ENCODE peak calls at places on chromosomes 7 and 10, in six cellular contexts. One of them, this sample, is unnamed.

GRCh38 chr7:67470256-67470751 is 473.7 kb downstream of the TYW1 start:
- DNase-seq in brain microvascular endothelial cell: no peak
- DNase-seq in stimulated activated CD8-positive, alpha-beta memory T cell treated with anti-CD3 and anti-CD28 coated beads, Interleukin-4, amount 100 ng/mL, for 4 hours: no peak
- DNase-seq in RWPE1: no peak
- DNase-seq in AG04450: no peak
- DNase-seq in neural crest cell: peak
- DNase-seq in this sample: no peak

GRCh38 chr10:17665742-17666141 is 21.8 kb downstream of the STAM start:
- DNase-seq in brain microvascular endothelial cell: peak
- DNase-seq in stimulated activated CD8-positive, alpha-beta memory T cell treated with anti-CD3 and anti-CD28 coated beads, Interleukin-4, amount 100 ng/mL, for 4 hours: no peak
- DNase-seq in RWPE1: peak
- DNase-seq in AG04450: peak
- DNase-seq in neural crest cell: no peak
- DNase-seq in this sample: no peak

GRCh38 chr10:82310839-82311238 is 435.8 kb downstream of the NRG3 start:
- DNase-seq in brain microvascular endothelial cell: no peak
- DNase-seq in stimulated activated CD8-positive, alpha-beta memory T cell treated with anti-CD3 and anti-CD28 coated beads, Interleukin-4, amount 100 ng/mL, for 4 hours: no peak
- DNase-seq in RWPE1: no peak
- DNase-seq in AG04450: no peak
- DNase-seq in neural crest cell: no peak
- DNase-seq in this sample: no peak

GRCh38 chr10:5618042-5618441 is 48.4 kb downstream of the ASB13 start:
- DNase-seq in brain microvascular endothelial cell: no peak
- DNase-seq in stimulated activated CD8-positive, alpha-beta memory T cell treated with anti-CD3 and anti-CD28 coated beads, Interleukin-4, amount 100 ng/mL, for 4 hours: no peak
- DNase-seq in RWPE1: no peak
- DNase-seq in AG04450: no peak
- DNase-seq in neural crest cell: no peak
- DNase-seq in this sample: no peak

GRCh38 chr10:1673568-1674345 is 63.6 kb downstream of the ADARB2 start:
- DNase-seq in brain microvascular endothelial cell: no peak
- DNase-seq in stimulated activated CD8-positive, alpha-beta memory T cell treated with anti-CD3 and anti-CD28 coated beads, Interleukin-4, amount 100 ng/mL, for 4 hours: no peak
- DNase-seq in RWPE1: no peak
- DNase-seq in AG04450: no peak
- DNase-seq in neural crest cell: no peak
- DNase-seq in this sample: no peak

GRCh38 chr10:115004236-115004862 is 66.4 kb downstream of the TRUB1 start:
- DNase-seq in brain microvascular endothelial cell: no peak
- DNase-seq in stimulated activated CD8-positive, alpha-beta memory T cell treated with anti-CD3 and anti-CD28 coated beads, Interleukin-4, amount 100 ng/mL, for 4 hours: no peak
- DNase-seq in RWPE1: no peak
- DNase-seq in AG04450: no peak
- DNase-seq in neural crest cell: no peak
- DNase-seq in this sample: no peak

GRCh38 chr10:122475581-122475980 is 14.2 kb downstream of the HTRA1 start:
- DNase-seq in brain microvascular endothelial cell: no peak
- DNase-seq in stimulated activated CD8-positive, alpha-beta memory T cell treated with anti-CD3 and anti-CD28 coated beads, Interleukin-4, amount 100 ng/mL, for 4 hours: no peak
- DNase-seq in RWPE1: peak
- DNase-seq in AG04450: no peak
- DNase-seq in neural crest cell: no peak
- DNase-seq in this sample: no peak

GRCh38 chr10:127085957-127086356 is 110.4 kb downstream of the INSYN2A start:
- DNase-seq in brain microvascular endothelial cell: no peak
- DNase-seq in stimulated activated CD8-positive, alpha-beta memory T cell treated with anti-CD3 and anti-CD28 coated beads, Interleukin-4, amount 100 ng/mL, for 4 hours: no peak
- DNase-seq in RWPE1: no peak
- DNase-seq in AG04450: no peak
- DNase-seq in neural crest cell: no peak
- DNase-seq in this sample: no peak

GRCh38 chr10:124597677-124598165 is 136.1 kb downstream of the LHPP start:
- DNase-seq in brain microvascular endothelial cell: no peak
- DNase-seq in stimulated activated CD8-positive, alpha-beta memory T cell treated with anti-CD3 and anti-CD28 coated beads, Interleukin-4, amount 100 ng/mL, for 4 hours: no peak
- DNase-seq in RWPE1: no peak
- DNase-seq in AG04450: no peak
- DNase-seq in neural crest cell: no peak
- DNase-seq in this sample: no peak

GRCh38 chr7:66627876-66628360 is 763 bp upstream of the KCTD7 start:
- DNase-seq in brain microvascular endothelial cell: no peak
- DNase-seq in stimulated activated CD8-positive, alpha-beta memory T cell treated with anti-CD3 and anti-CD28 coated beads, Interleukin-4, amount 100 ng/mL, for 4 hours: no peak
- DNase-seq in RWPE1: no peak
- DNase-seq in AG04450: no peak
- DNase-seq in neural crest cell: no peak
- DNase-seq in this sample: no peak

GRCh38 chr7:80889525-80889924 is 29.3 kb downstream of the SEMA3C start:
- DNase-seq in brain microvascular endothelial cell: no peak
- DNase-seq in stimulated activated CD8-positive, alpha-beta memory T cell treated with anti-CD3 and anti-CD28 coated beads, Interleukin-4, amount 100 ng/mL, for 4 hours: no peak
- DNase-seq in RWPE1: no peak
- DNase-seq in AG04450: no peak
- DNase-seq in neural crest cell: no peak
- DNase-seq in this sample: no peak

GRCh38 chr10:70892631-70893030 is 4.3 kb upstream of the PCBD1 start:
- DNase-seq in brain microvascular endothelial cell: no peak
- DNase-seq in stimulated activated CD8-positive, alpha-beta memory T cell treated with anti-CD3 and anti-CD28 coated beads, Interleukin-4, amount 100 ng/mL, for 4 hours: no peak
- DNase-seq in RWPE1: no peak
- DNase-seq in AG04450: no peak
- DNase-seq in neural crest cell: no peak
- DNase-seq in this sample: no peak

GRCh38 chr7:76037310-76037709 is 10.5 kb downstream of the STYXL1 start:
- DNase-seq in brain microvascular endothelial cell: peak
- DNase-seq in stimulated activated CD8-positive, alpha-beta memory T cell treated with anti-CD3 and anti-CD28 coated beads, Interleukin-4, amount 100 ng/mL, for 4 hours: no peak
- DNase-seq in RWPE1: no peak
- DNase-seq in AG04450: peak
- DNase-seq in neural crest cell: no peak
- DNase-seq in this sample: no peak

GRCh38 chr7:33982425-33982786 is 77.1 kb downstream of the BMPER start:
- DNase-seq in brain microvascular endothelial cell: peak
- DNase-seq in stimulated activated CD8-positive, alpha-beta memory T cell treated with anti-CD3 and anti-CD28 coated beads, Interleukin-4, amount 100 ng/mL, for 4 hours: no peak
- DNase-seq in RWPE1: no peak
- DNase-seq in AG04450: no peak
- DNase-seq in neural crest cell: no peak
- DNase-seq in this sample: no peak

GRCh38 chr10:94210465-94211186 is 152.1 kb downstream of the NOC3L start:
- DNase-seq in brain microvascular endothelial cell: no peak
- DNase-seq in stimulated activated CD8-positive, alpha-beta memory T cell treated with anti-CD3 and anti-CD28 coated beads, Interleukin-4, amount 100 ng/mL, for 4 hours: no peak
- DNase-seq in RWPE1: no peak
- DNase-seq in AG04450: no peak
- DNase-seq in neural crest cell: no peak
- DNase-seq in this sample: no peak

GRCh38 chr10:132690821-132691610 is 94.9 kb downstream of the NKX6-2 start:
- DNase-seq in brain microvascular endothelial cell: no peak
- DNase-seq in stimulated activated CD8-positive, alpha-beta memory T cell treated with anti-CD3 and anti-CD28 coated beads, Interleukin-4, amount 100 ng/mL, for 4 hours: no peak
- DNase-seq in RWPE1: no peak
- DNase-seq in AG04450: no peak
- DNase-seq in neural crest cell: no peak
- DNase-seq in this sample: no peak

GRCh38 chr10:85124592-85124991 is 796.2 kb downstream of the CCSER2 start:
- DNase-seq in brain microvascular endothelial cell: no peak
- DNase-seq in stimulated activated CD8-positive, alpha-beta memory T cell treated with anti-CD3 and anti-CD28 coated beads, Interleukin-4, amount 100 ng/mL, for 4 hours: no peak
- DNase-seq in RWPE1: no peak
- DNase-seq in AG04450: no peak
- DNase-seq in neural crest cell: no peak
- DNase-seq in this sample: no peak

GRCh38 chr10:43436291-43437140 is at the start of gene ZNF487:
- DNase-seq in brain microvascular endothelial cell: peak
- DNase-seq in stimulated activated CD8-positive, alpha-beta memory T cell treated with anti-CD3 and anti-CD28 coated beads, Interleukin-4, amount 100 ng/mL, for 4 hours: peak
- DNase-seq in RWPE1: peak
- DNase-seq in AG04450: peak
- DNase-seq in neural crest cell: peak
- DNase-seq in this sample: peak

GRCh38 chr10:116984202-116984993 is 20.6 kb downstream of the SHTN1 start:
- DNase-seq in brain microvascular endothelial cell: no peak
- DNase-seq in stimulated activated CD8-positive, alpha-beta memory T cell treated with anti-CD3 and anti-CD28 coated beads, Interleukin-4, amount 100 ng/mL, for 4 hours: no peak
- DNase-seq in RWPE1: no peak
- DNase-seq in AG04450: no peak
- DNase-seq in neural crest cell: no peak
- DNase-seq in this sample: no peak

GRCh38 chr7:154546946-154547587 is 455.9 kb downstream of the PAXIP1 start:
- DNase-seq in brain microvascular endothelial cell: no peak
- DNase-seq in stimulated activated CD8-positive, alpha-beta memory T cell treated with anti-CD3 and anti-CD28 coated beads, Interleukin-4, amount 100 ng/mL, for 4 hours: no peak
- DNase-seq in RWPE1: no peak
- DNase-seq in AG04450: no peak
- DNase-seq in neural crest cell: no peak
- DNase-seq in this sample: no peak

GRCh38 chr7:110693348-110693747 is 397.6 kb upstream of the LRRN3 start:
- DNase-seq in brain microvascular endothelial cell: no peak
- DNase-seq in stimulated activated CD8-positive, alpha-beta memory T cell treated with anti-CD3 and anti-CD28 coated beads, Interleukin-4, amount 100 ng/mL, for 4 hours: no peak
- DNase-seq in RWPE1: no peak
- DNase-seq in AG04450: no peak
- DNase-seq in neural crest cell: no peak
- DNase-seq in this sample: no peak

GRCh38 chr7:100017300-100017699 is 1.9 kb downstream of the ZKSCAN1 start:
- DNase-seq in brain microvascular endothelial cell: no peak
- DNase-seq in stimulated activated CD8-positive, alpha-beta memory T cell treated with anti-CD3 and anti-CD28 coated beads, Interleukin-4, amount 100 ng/mL, for 4 hours: no peak
- DNase-seq in RWPE1: no peak
- DNase-seq in AG04450: no peak
- DNase-seq in neural crest cell: no peak
- DNase-seq in this sample: no peak

GRCh38 chr7:2013381-2014311 is 219.1 kb downstream of the MAD1L1 start:
- DNase-seq in brain microvascular endothelial cell: no peak
- DNase-seq in stimulated activated CD8-positive, alpha-beta memory T cell treated with anti-CD3 and anti-CD28 coated beads, Interleukin-4, amount 100 ng/mL, for 4 hours: no peak
- DNase-seq in RWPE1: no peak
- DNase-seq in AG04450: no peak
- DNase-seq in neural crest cell: no peak
- DNase-seq in this sample: no peak

GRCh38 chr10:31152421-31153133 is 120.9 kb upstream of the ZNF438 start:
- DNase-seq in brain microvascular endothelial cell: no peak
- DNase-seq in stimulated activated CD8-positive, alpha-beta memory T cell treated with anti-CD3 and anti-CD28 coated beads, Interleukin-4, amount 100 ng/mL, for 4 hours: no peak
- DNase-seq in RWPE1: no peak
- DNase-seq in AG04450: no peak
- DNase-seq in neural crest cell: no peak
- DNase-seq in this sample: no peak

GRCh38 chr10:89217057-89217990 is 10.2 kb upstream of the CH25H start:
- DNase-seq in brain microvascular endothelial cell: peak
- DNase-seq in stimulated activated CD8-positive, alpha-beta memory T cell treated with anti-CD3 and anti-CD28 coated beads, Interleukin-4, amount 100 ng/mL, for 4 hours: no peak
- DNase-seq in RWPE1: no peak
- DNase-seq in AG04450: peak
- DNase-seq in neural crest cell: peak
- DNase-seq in this sample: peak

This sample was measured in activated CD8-positive, alpha-beta memory T cell treated with anti-CD3 and anti-CD28 coated beads for 4 hours.